ENCODE peak calls at places on chromosome 3, in nine cellular contexts. One of them, this sample, is unnamed.

GRCh38 chr3:162328649-162329048 is 832.0 kb downstream of the OTOL1 start:
- DNase-seq in anterior cingulate cortex: no peak
- DNase-seq in stimulated activated CD8-positive, alpha-beta memory T cell treated with anti-CD3 and anti-CD28 coated beads, Interleukin-7, amount 100 ng/mL, for 1 hour: no peak
- DNase-seq in T-helper 9 cell: no peak
- DNase-seq in DND-41: no peak
- DNase-seq in A549: no peak
- DNase-seq in pancreas: no peak
- DNase-seq in SK-N-MC: no peak
- DNase-seq in smooth muscle cell of the brain vasculature: no peak
- DNase-seq in this sample: no peak

GRCh38 chr3:169809230-169809795 is 3.4 kb upstream of the LRRIQ4 start:
- DNase-seq in anterior cingulate cortex: no peak
- DNase-seq in A549: no peak
- DNase-seq in SK-N-MC: no peak
- DNase-seq in DND-41: no peak
- DNase-seq in stimulated activated CD8-positive, alpha-beta memory T cell treated with anti-CD3 and anti-CD28 coated beads, Interleukin-7, amount 100 ng/mL, for 1 hour: no peak
- DNase-seq in pancreas: no peak
- DNase-seq in smooth muscle cell of the brain vasculature: no peak
- DNase-seq in T-helper 9 cell: no peak
- DNase-seq in this sample: no peak

GRCh38 chr3:48024401-48024800 is 8.2 kb upstream of the MAP4 start:
- DNase-seq in anterior cingulate cortex: no peak
- DNase-seq in SK-N-MC: no peak
- DNase-seq in T-helper 9 cell: no peak
- DNase-seq in stimulated activated CD8-positive, alpha-beta memory T cell treated with anti-CD3 and anti-CD28 coated beads, Interleukin-7, amount 100 ng/mL, for 1 hour: no peak
- DNase-seq in pancreas: no peak
- DNase-seq in smooth muscle cell of the brain vasculature: no peak
- DNase-seq in DND-41: no peak
- DNase-seq in A549: no peak
- DNase-seq in this sample: no peak

GRCh38 chr3:129936757-129937156 is 37.8 kb upstream of the TRH start:
- DNase-seq in stimulated activated CD8-positive, alpha-beta memory T cell treated with anti-CD3 and anti-CD28 coated beads, Interleukin-7, amount 100 ng/mL, for 1 hour: no peak
- DNase-seq in anterior cingulate cortex: no peak
- DNase-seq in A549: no peak
- DNase-seq in T-helper 9 cell: no peak
- DNase-seq in smooth muscle cell of the brain vasculature: no peak
- DNase-seq in SK-N-MC: no peak
- DNase-seq in DND-41: peak
- DNase-seq in pancreas: peak
- DNase-seq in this sample: peak

GRCh38 chr3:124409650-124410275 is 320.5 kb upstream of the UMPS start:
- DNase-seq in pancreas: no peak
- DNase-seq in A549: peak
- DNase-seq in smooth muscle cell of the brain vasculature: no peak
- DNase-seq in SK-N-MC: no peak
- DNase-seq in stimulated activated CD8-positive, alpha-beta memory T cell treated with anti-CD3 and anti-CD28 coated beads, Interleukin-7, amount 100 ng/mL, for 1 hour: no peak
- DNase-seq in DND-41: no peak
- DNase-seq in anterior cingulate cortex: no peak
- DNase-seq in T-helper 9 cell: no peak
- DNase-seq in this sample: no peak

GRCh38 chr3:190225186-190225692 is 97.0 kb downstream of the CLDN1 start:
- DNase-seq in stimulated activated CD8-positive, alpha-beta memory T cell treated with anti-CD3 and anti-CD28 coated beads, Interleukin-7, amount 100 ng/mL, for 1 hour: no peak
- DNase-seq in smooth muscle cell of the brain vasculature: no peak
- DNase-seq in DND-41: no peak
- DNase-seq in anterior cingulate cortex: no peak
- DNase-seq in SK-N-MC: no peak
- DNase-seq in A549: no peak
- DNase-seq in pancreas: no peak
- DNase-seq in T-helper 9 cell: no peak
- DNase-seq in this sample: no peak

GRCh38 chr3:142218703-142219102 is 6.7 kb downstream of the GK5 start:
- DNase-seq in SK-N-MC: no peak
- DNase-seq in DND-41: no peak
- DNase-seq in stimulated activated CD8-positive, alpha-beta memory T cell treated with anti-CD3 and anti-CD28 coated beads, Interleukin-7, amount 100 ng/mL, for 1 hour: no peak
- DNase-seq in A549: no peak
- DNase-seq in anterior cingulate cortex: no peak
- DNase-seq in T-helper 9 cell: no peak
- DNase-seq in pancreas: no peak
- DNase-seq in smooth muscle cell of the brain vasculature: no peak
- DNase-seq in this sample: no peak

GRCh38 chr3:9183811-9184463 is 65.5 kb downstream of the SRGAP3 start:
- DNase-seq in DND-41: no peak
- DNase-seq in smooth muscle cell of the brain vasculature: no peak
- DNase-seq in pancreas: no peak
- DNase-seq in A549: no peak
- DNase-seq in stimulated activated CD8-positive, alpha-beta memory T cell treated with anti-CD3 and anti-CD28 coated beads, Interleukin-7, amount 100 ng/mL, for 1 hour: no peak
- DNase-seq in T-helper 9 cell: no peak
- DNase-seq in anterior cingulate cortex: no peak
- DNase-seq in SK-N-MC: no peak
- DNase-seq in this sample: no peak

GRCh38 chr3:45043715-45044299 is 17.7 kb downstream of the CLEC3B start:
- DNase-seq in stimulated activated CD8-positive, alpha-beta memory T cell treated with anti-CD3 and anti-CD28 coated beads, Interleukin-7, amount 100 ng/mL, for 1 hour: no peak
- DNase-seq in SK-N-MC: peak
- DNase-seq in DND-41: no peak
- DNase-seq in anterior cingulate cortex: no peak
- DNase-seq in T-helper 9 cell: no peak
- DNase-seq in A549: no peak
- DNase-seq in pancreas: no peak
- DNase-seq in smooth muscle cell of the brain vasculature: peak
- DNase-seq in this sample: no peak

GRCh38 chr3:22175899-22176298 is 424.9 kb upstream of the ZNF385D start:
- DNase-seq in pancreas: no peak
- DNase-seq in anterior cingulate cortex: no peak
- DNase-seq in stimulated activated CD8-positive, alpha-beta memory T cell treated with anti-CD3 and anti-CD28 coated beads, Interleukin-7, amount 100 ng/mL, for 1 hour: no peak
- DNase-seq in A549: no peak
- DNase-seq in smooth muscle cell of the brain vasculature: no peak
- DNase-seq in SK-N-MC: no peak
- DNase-seq in T-helper 9 cell: no peak
- DNase-seq in DND-41: no peak
- DNase-seq in this sample: no peak

GRCh38 chr3:124542483-124542882 is 187.8 kb upstream of the UMPS start:
- DNase-seq in stimulated activated CD8-positive, alpha-beta memory T cell treated with anti-CD3 and anti-CD28 coated beads, Interleukin-7, amount 100 ng/mL, for 1 hour: no peak
- DNase-seq in pancreas: no peak
- DNase-seq in anterior cingulate cortex: no peak
- DNase-seq in A549: no peak
- DNase-seq in T-helper 9 cell: no peak
- DNase-seq in smooth muscle cell of the brain vasculature: no peak
- DNase-seq in SK-N-MC: no peak
- DNase-seq in DND-41: no peak
- DNase-seq in this sample: no peak

GRCh38 chr3:11835028-11835639 is 11.6 kb downstream of the TAMM41 start:
- DNase-seq in T-helper 9 cell: no peak
- DNase-seq in stimulated activated CD8-positive, alpha-beta memory T cell treated with anti-CD3 and anti-CD28 coated beads, Interleukin-7, amount 100 ng/mL, for 1 hour: no peak
- DNase-seq in anterior cingulate cortex: no peak
- DNase-seq in A549: peak
- DNase-seq in smooth muscle cell of the brain vasculature: no peak
- DNase-seq in SK-N-MC: no peak
- DNase-seq in DND-41: no peak
- DNase-seq in pancreas: no peak
- DNase-seq in this sample: no peak

GRCh38 chr3:123586131-123586530 is 1.3 kb upstream of the HACD2 start:
- DNase-seq in A549: peak
- DNase-seq in T-helper 9 cell: no peak
- DNase-seq in anterior cingulate cortex: no peak
- DNase-seq in DND-41: peak
- DNase-seq in SK-N-MC: peak
- DNase-seq in pancreas: peak
- DNase-seq in stimulated activated CD8-positive, alpha-beta memory T cell treated with anti-CD3 and anti-CD28 coated beads, Interleukin-7, amount 100 ng/mL, for 1 hour: no peak
- DNase-seq in smooth muscle cell of the brain vasculature: peak
- DNase-seq in this sample: no peak

This sample was measured in CD8-positive, alpha-beta T cell.